ENCODE peak calls at places on chromosomes 11 and 22, in six cellular contexts. X is MM.1S, N is Panc1, M is NB4, Z is fibroblast of the aortic adventitia, K is tibial nerve. J is an unnamed sample.

GRCh38 chr22:42180349-42180842 is 49.8 kb upstream of the CYP2D6 start:
- DNase-seq in X (no peak), N (no peak), M (no peak), Z (peak), K (peak), J (no peak)

GRCh38 chr11:8584096-8584495 is 9.9 kb downstream of the STK33 start:
- DNase-seq in X (no peak), N (no peak), M (no peak), Z (peak), K (no peak), J (no peak)

GRCh38 chr22:40666151-40666848 is 13.0 kb upstream of the MCHR1 start:
- DNase-seq in X (no peak), N (no peak), M (no peak), Z (peak), K (no peak), J (no peak)

GRCh38 chr11:2787816-2788750 is 88.3 kb upstream of the KCNQ1OT1 start:
- DNase-seq in X (no peak), N (no peak), M (no peak), Z (no peak), K (no peak), J (peak)

GRCh38 chr11:34481307-34481706 is 32.3 kb downstream of the ELF5 start:
- DNase-seq in X (no peak), N (no peak), M (no peak), Z (no peak), K (no peak), J (no peak)

GRCh38 chr11:20715464-20715863 is 46.1 kb downstream of the NELL1 start:
- DNase-seq in X (no peak), N (no peak), M (no peak), Z (no peak), K (no peak), J (no peak)

GRCh38 chr11:120509346-120510053 is 2.0 kb upstream of the GRIK4 start:
- DNase-seq in X (no peak), N (no peak), M (no peak), Z (no peak), K (no peak), J (no peak)

GRCh38 chr22:45918455-45919370 is 58.2 kb downstream of the WNT7B start:
- DNase-seq in X (no peak), N (no peak), M (peak), Z (no peak), K (no peak), J (no peak)

GRCh38 chr11:126231725-126232459 is 20.3 kb downstream of the FAM118B start:
- DNase-seq in X (no peak), N (no peak), M (no peak), Z (peak), K (no peak), J (no peak)

GRCh38 chr11:2569731-2570210 is 125.0 kb downstream of the KCNQ1 start:
- DNase-seq in X (no peak), N (no peak), M (no peak), Z (no peak), K (no peak), J (peak)

GRCh38 chr11:107785401-107785800 is 73.2 kb downstream of the SLC35F2 start:
- DNase-seq in X (no peak), N (no peak), M (no peak), Z (no peak), K (no peak), J (no peak)

GRCh38 chr11:2902784-2903671 is 17.5 kb upstream of the CDKN1C start:
- DNase-seq in X (no peak), N (no peak), M (no peak), Z (peak), K (no peak), J (no peak)

GRCh38 chr22:40855960-40856512 is 403 bp downstream of the ST13 start:
- DNase-seq in X (peak), N (no peak), M (peak), Z (peak), K (peak), J (peak)

GRCh38 chr11:102794382-102794781 is 3.6 kb downstream of the MMP1 start:
- DNase-seq in X (peak), N (no peak), M (peak), Z (peak), K (no peak), J (no peak)

GRCh38 chr11:66251811-66252210 is 16.6 kb upstream of the RAB1B start:
- DNase-seq in X (no peak), N (no peak), M (no peak), Z (no peak), K (no peak), J (no peak)

GRCh38 chr11:73976451-73977151 is 6.0 kb downstream of the UCP2 start:
- DNase-seq in X (no peak), N (no peak), M (no peak), Z (no peak), K (no peak), J (peak)

GRCh38 chr11:2563216-2564007 is 118.6 kb downstream of the KCNQ1 start:
- DNase-seq in X (no peak), N (no peak), M (no peak), Z (no peak), K (no peak), J (peak)

GRCh38 chr11:63782749-63783148 is 14.2 kb upstream of the ZFTA start:
- DNase-seq in X (no peak), N (no peak), M (no peak), Z (no peak), K (no peak), J (no peak)

GRCh38 chr22:44217346-44217745 is 36.6 kb downstream of the PARVG start:
- DNase-seq in X (no peak), N (no peak), M (no peak), Z (no peak), K (no peak), J (no peak)

GRCh38 chr11:135075740-135076139 is 663.7 kb upstream of the B3GAT1 start:
- DNase-seq in X (peak), N (no peak), M (peak), Z (peak), K (peak), J (no peak)

GRCh38 chr11:46305295-46305694 is 27.8 kb downstream of the CREB3L1 start:
- DNase-seq in X (no peak), N (no peak), M (peak), Z (peak), K (no peak), J (peak)

GRCh38 chr11:34789196-34789834 is 126.9 kb downstream of the APIP start:
- DNase-seq in X (no peak), N (no peak), M (no peak), Z (no peak), K (no peak), J (no peak)

GRCh38 chr11:95985174-95985808 is 61.4 kb upstream of the MTMR2 start:
- DNase-seq in X (no peak), N (no peak), M (peak), Z (peak), K (no peak), J (no peak)

GRCh38 chr22:17095538-17095937 is 10.7 kb downstream of the IL17RA start:
- DNase-seq in X (no peak), N (no peak), M (peak), Z (peak), K (no peak), J (no peak)

GRCh38 chr11:68066742-68067141 is 27.9 kb downstream of the TCIRG1 start:
- DNase-seq in X (no peak), N (no peak), M (no peak), Z (no peak), K (no peak), J (no peak)

GRCh38 chr11:15800121-15800800 is 556.1 kb downstream of the SOX6 start:
- DNase-seq in X (no peak), N (no peak), M (peak), Z (peak), K (peak), J (peak)

GRCh38 chr11:113690619-113691569 is 15.2 kb downstream of the TMPRSS5 start:
- DNase-seq in X (no peak), N (no peak), M (peak), Z (peak), K (no peak), J (no peak)

GRCh38 chr11:117916956-117917355 is 12.2 kb downstream of the TMPRSS13 start:
- DNase-seq in X (no peak), N (no peak), M (no peak), Z (no peak), K (no peak), J (peak)

GRCh38 chr11:36361901-36362391 is 65.9 kb downstream of the PRR5L start:
- DNase-seq in X (no peak), N (no peak), M (no peak), Z (peak), K (peak), J (peak)

GRCh38 chr22:44597616-44598015 is 99.6 kb upstream of the RTL6 start:
- DNase-seq in X (no peak), N (no peak), M (no peak), Z (no peak), K (no peak), J (no peak)

GRCh38 chr22:35059632-35060031 is 6.3 kb upstream of the ISX start:
- DNase-seq in X (no peak), N (no peak), M (no peak), Z (no peak), K (no peak), J (no peak)

GRCh38 chr11:15327786-15328231 is 213.1 kb downstream of the INSC start:
- DNase-seq in X (peak), N (no peak), M (peak), Z (peak), K (peak), J (no peak)

GRCh38 chr11:134915212-134915611 is 503.2 kb upstream of the B3GAT1 start:
- DNase-seq in X (no peak), N (no peak), M (no peak), Z (peak), K (no peak), J (no peak)

GRCh38 chr22:29393019-29393608 is 4.7 kb upstream of the AP1B1 start:
- DNase-seq in X (no peak), N (no peak), M (peak), Z (no peak), K (no peak), J (no peak)

GRCh38 chr22:32050678-32051515 is 7.8 kb downstream of the SLC5A1 start:
- DNase-seq in X (peak), N (peak), M (peak), Z (peak), K (peak), J (peak)

GRCh38 chr11:28482666-28483065 is 374.5 kb downstream of the METTL15 start:
- DNase-seq in X (no peak), N (no peak), M (no peak), Z (no peak), K (no peak), J (no peak)

GRCh38 chr22:47247609-47248240 is 485.3 kb downstream of the TBC1D22A start:
- DNase-seq in X (no peak), N (no peak), M (no peak), Z (no peak), K (no peak), J (no peak)

GRCh38 chr11:46617451-46618314 is at the start of gene ATG13:
- DNase-seq in X (peak), N (no peak), M (peak), Z (peak), K (peak), J (peak)

GRCh38 chr11:48093795-48094642 is 113.7 kb downstream of the PTPRJ start:
- DNase-seq in X (peak), N (no peak), M (no peak), Z (no peak), K (no peak), J (no peak)

GRCh38 chr11:44205358-44205757 is 104.6 kb downstream of the ALX4 start:
- DNase-seq in X (no peak), N (no peak), M (no peak), Z (no peak), K (no peak), J (no peak)

GRCh38 chr11:119471329-119471728 is 48.4 kb upstream of the THY1 start:
- DNase-seq in X (no peak), N (no peak), M (no peak), Z (peak), K (no peak), J (no peak)
- TF ChIP-seq CTCF in X (no peak), N (no peak), M (no peak), Z (peak), K (no peak), J (no peak)

DNA sequence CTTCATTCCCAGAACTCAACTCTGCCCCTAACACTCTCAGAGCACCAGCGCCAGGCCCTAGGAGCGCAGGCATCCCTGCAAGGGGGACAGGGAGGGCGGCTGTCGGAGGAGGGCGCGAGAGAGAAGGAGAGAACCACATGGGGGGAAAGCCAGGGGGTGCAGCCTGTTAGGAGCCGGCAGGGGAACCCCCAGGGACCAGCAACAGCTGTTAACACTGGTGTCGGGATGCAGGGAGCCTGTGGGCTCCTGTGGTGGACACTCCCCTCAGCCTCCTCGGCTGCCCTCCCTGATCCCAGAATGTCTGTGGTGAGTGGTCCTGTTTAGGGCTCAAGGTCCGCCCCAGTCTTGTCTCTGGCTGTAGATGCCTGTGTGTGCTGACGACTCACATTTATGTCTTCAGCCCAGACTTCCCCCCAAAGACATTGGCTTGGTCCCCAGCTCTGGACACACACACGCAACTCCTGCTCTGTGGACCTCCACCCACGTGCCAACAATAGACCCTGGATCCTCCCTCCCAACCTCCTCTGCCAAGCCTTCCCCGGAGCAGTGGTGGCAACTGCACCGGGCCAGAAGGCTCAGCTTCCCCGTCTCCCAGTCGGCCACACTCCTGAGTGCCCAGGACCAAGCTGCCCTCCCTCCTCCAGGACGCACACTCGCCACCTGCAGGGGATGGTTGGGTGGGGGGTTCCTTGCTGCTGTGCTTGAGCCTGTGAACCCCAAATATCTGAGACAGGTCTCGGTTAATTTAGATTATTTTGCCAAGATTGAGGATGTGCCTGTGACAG is 817 bp upstream of the IFITM5 start:
- DNase-seq in X (no peak), N (no peak), M (no peak), Z (peak), K (no peak), J (no peak)
- TF ChIP-seq CTCF in X (no peak), N (no peak), M (peak), Z (peak), K (no peak), J (no peak)

DNA sequence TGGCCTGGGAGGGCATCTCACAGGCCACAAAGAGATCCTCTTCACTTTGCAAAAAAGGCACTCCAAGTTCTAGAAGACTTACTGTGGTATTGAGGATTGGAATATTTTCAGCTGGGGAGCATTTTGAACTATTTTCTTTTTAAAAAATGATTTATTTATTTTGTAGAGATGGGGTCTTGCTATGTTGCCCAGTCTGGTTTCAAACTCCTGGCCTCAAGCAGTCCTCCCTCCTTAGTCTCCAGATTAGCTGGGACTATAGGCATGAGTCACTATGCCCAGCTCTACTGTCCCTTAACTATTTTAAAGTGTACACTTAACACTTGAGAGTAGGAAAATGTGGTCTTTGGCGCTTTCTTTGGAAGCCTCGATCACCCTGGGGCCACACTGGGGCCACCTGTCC is 24.9 kb upstream of the DGCR8 start:
- DNase-seq in X (no peak), N (no peak), M (no peak), Z (no peak), K (no peak), J (no peak)
- TF ChIP-seq CTCF in X (no peak), N (no peak), M (no peak), Z (no peak), K (no peak), J (no peak)

GRCh38 chr22:22348815-22349454 is 104.3 kb downstream of the VPREB1 start:
- DNase-seq in X (no peak), N (no peak), M (no peak), Z (no peak), K (no peak), J (no peak)

GRCh38 chr22:22346401-22347107 is 102.0 kb downstream of the VPREB1 start:
- DNase-seq in X (no peak), N (no peak), M (no peak), Z (no peak), K (no peak), J (no peak)

GRCh38 chr22:22349455-22349836 is 104.9 kb downstream of the VPREB1 start:
- DNase-seq in X (no peak), N (no peak), M (no peak), Z (no peak), K (no peak), J (no peak)

GRCh38 chr22:22345781-22346180 is 101.2 kb downstream of the VPREB1 start:
- DNase-seq in X (no peak), N (no peak), M (no peak), Z (no peak), K (no peak), J (no peak)

GRCh38 chr22:22348127-22348814 is 103.7 kb downstream of the VPREB1 start:
- DNase-seq in X (peak), N (no peak), M (peak), Z (no peak), K (no peak), J (no peak)
- TF ChIP-seq CTCF in X (peak), N (peak), M (peak), Z (no peak), K (no peak), J (no peak)

GRCh38 chr11:82989628-82990404 is 81.9 kb downstream of the RAB30 start:
- DNase-seq in X (no peak), N (no peak), M (no peak), Z (no peak), K (no peak), J (no peak)
- TF ChIP-seq CTCF in X (no peak), N (no peak), M (no peak), Z (no peak), K (no peak), J (no peak)

GRCh38 chr22:20566420-20567260 is 59.2 kb downstream of the MED15 start:
- DNase-seq in X (no peak), N (no peak), M (no peak), Z (peak), K (peak), J (no peak)

GRCh38 chr22:20568502-20569058 is 61.2 kb downstream of the MED15 start:
- DNase-seq in X (no peak), N (no peak), M (no peak), Z (no peak), K (no peak), J (no peak)

GRCh38 chr22:20569059-20570058 is 61.9 kb downstream of the MED15 start:
- DNase-seq in X (no peak), N (no peak), M (no peak), Z (peak), K (peak), J (no peak)

GRCh38 chr22:20567371-20567847 is 60.0 kb downstream of the MED15 start:
- DNase-seq in X (no peak), N (no peak), M (no peak), Z (peak), K (no peak), J (no peak)

DNA sequence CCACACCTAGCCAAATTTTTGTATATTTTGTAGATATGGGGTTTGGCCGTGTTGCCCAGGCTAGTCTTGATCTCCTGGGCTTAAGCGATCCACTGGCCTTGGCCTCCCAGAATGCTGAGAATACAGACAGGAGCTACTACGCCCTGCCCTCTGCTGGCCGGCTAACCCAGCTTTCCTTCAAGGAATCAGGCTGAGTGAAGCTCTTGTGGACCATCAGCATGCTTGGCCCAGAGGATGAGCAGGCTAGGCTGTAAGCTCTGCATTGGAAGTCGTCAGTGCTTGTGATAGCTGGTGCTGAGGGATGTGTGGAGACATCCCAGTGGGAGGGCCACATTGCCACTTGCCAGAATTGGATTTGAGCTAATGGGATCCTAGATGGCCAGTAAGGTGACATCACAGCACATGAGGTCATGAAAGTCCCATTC is 60.6 kb downstream of the MED15 start:
- DNase-seq in X (no peak), N (no peak), M (no peak), Z (peak), K (no peak), J (no peak)
- TF ChIP-seq CTCF in X (no peak), N (peak), M (no peak), Z (peak), K (peak), J (no peak)

GRCh38 chr22:38240734-38241252 is 32.0 kb downstream of the TMEM184B start:
- DNase-seq in X (no peak), N (no peak), M (no peak), Z (peak), K (no peak), J (no peak)

GRCh38 chr22:38235240-38235850 is 33.6 kb downstream of the MAFF start:
- DNase-seq in X (no peak), N (no peak), M (no peak), Z (no peak), K (no peak), J (no peak)

GRCh38 chr22:38236786-38237185 is 35.0 kb downstream of the MAFF start:
- DNase-seq in X (no peak), N (no peak), M (no peak), Z (no peak), K (no peak), J (no peak)

GRCh38 chr22:38238519-38239051 is 34.2 kb downstream of the TMEM184B start:
- DNase-seq in X (no peak), N (no peak), M (no peak), Z (peak), K (no peak), J (no peak)

DNA sequence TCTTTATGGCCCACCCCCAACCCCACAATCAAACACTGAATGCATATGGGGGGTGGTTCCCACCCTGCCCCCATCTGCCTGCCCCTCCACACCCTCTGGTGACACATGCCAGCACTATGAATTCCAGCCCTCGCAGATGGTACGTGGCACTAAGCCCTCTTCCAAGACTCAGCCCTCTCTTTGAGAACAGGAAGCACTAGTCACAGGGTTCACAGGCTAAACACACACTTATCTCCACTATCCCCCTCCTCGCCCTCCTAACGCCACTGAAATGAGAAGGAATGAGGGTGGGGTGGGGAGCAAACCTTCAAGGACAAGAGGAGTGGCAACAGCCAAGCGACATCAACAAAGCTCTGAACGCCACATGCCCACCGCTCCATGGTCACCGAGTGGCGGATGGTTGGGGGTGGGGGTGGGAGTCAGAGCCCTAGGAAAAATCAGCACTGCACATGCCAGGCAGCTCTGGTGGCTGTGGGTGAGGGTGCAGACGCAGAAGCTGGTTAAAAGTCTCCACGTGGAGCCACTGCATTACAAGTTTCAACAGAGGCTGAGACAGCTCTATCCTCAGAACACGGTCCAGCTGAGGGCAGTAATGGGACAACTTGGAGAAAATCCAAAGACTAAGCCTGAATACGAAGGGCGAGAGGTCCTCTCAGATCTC is 33.6 kb downstream of the TMEM184B start:
- DNase-seq in X (no peak), N (no peak), M (no peak), Z (peak), K (no peak), J (no peak)
- TF ChIP-seq CTCF in X (no peak), N (no peak), M (no peak), Z (peak), K (peak), J (no peak)

GRCh38 chr22:25853902-25854301 is 111.9 kb downstream of the MYO18B start:
- DNase-seq in X (no peak), N (no peak), M (no peak), Z (no peak), K (no peak), J (no peak)
- TF ChIP-seq CTCF in X (peak), N (peak), M (no peak), Z (no peak), K (no peak), J (no peak)